ENCODE peak calls at places on chromosome 15, in seven cellular contexts. K, M, Y, A, G, B and T are unnamed samples.

GRCh38 chr15:42670441-42670840 is 66.5 kb downstream of the CDAN1 start:
- DNase-seq in A (no peak), M (no peak), G (no peak), K (no peak), B (no peak), Y (no peak), T (no peak)

GRCh38 chr15:91866371-91866905 is 12.9 kb downstream of the SLCO3A1 start:
- DNase-seq in M (no peak), G (peak), B (no peak), Y (no peak), A (no peak), K (no peak), T (no peak)

GRCh38 chr15:70258369-70259029 is 160.8 kb upstream of the TLE3 start:
- DNase-seq in B (no peak), A (no peak), K (no peak), Y (peak), G (no peak), M (no peak), T (peak)

GRCh38 chr15:28935316-28935715 is 49.5 kb downstream of the APBA2 start:
- DNase-seq in G (no peak), A (no peak), Y (peak), K (peak), M (peak), B (no peak), T (no peak)

GRCh38 chr15:27665002-27665401 is 434.1 kb downstream of the OCA2 start:
- DNase-seq in M (no peak), K (no peak), Y (no peak), B (no peak), G (no peak), A (no peak), T (no peak)

GRCh38 chr15:101550124-101550523 is 60.6 kb upstream of the PCSK6 start:
- DNase-seq in B (no peak), G (no peak), Y (no peak), K (no peak), A (no peak), M (no peak), T (no peak)

GRCh38 chr15:76168237-76168984 is 108.6 kb downstream of the TMEM266 start:
- DNase-seq in B (no peak), Y (no peak), G (no peak), M (no peak), K (no peak), A (no peak), T (no peak)

GRCh38 chr15:92848852-92849598 is 51.1 kb upstream of the CHD2 start:
- DNase-seq in A (no peak), G (no peak), M (no peak), K (no peak), B (no peak), Y (no peak), T (peak)

GRCh38 chr15:47717036-47717611 is at the start of gene SEMA6D:
- DNase-seq in A (peak), K (peak), B (peak), Y (no peak), M (peak), G (peak), T (no peak)

GRCh38 chr15:32029862-32030781 is at the start of gene CHRNA7:
- DNase-seq in A (no peak), Y (no peak), B (no peak), K (peak), G (peak), M (peak), T (no peak)

GRCh38 chr15:45185903-45186770 is 1.6 kb downstream of the SHF start:
- DNase-seq in A (no peak), B (no peak), Y (no peak), M (no peak), G (no peak), K (no peak), T (no peak)

GRCh38 chr15:44194397-44195150 is 497 bp downstream of the FRMD5 start:
- DNase-seq in B (no peak), Y (peak), M (peak), G (peak), A (no peak), K (no peak), T (no peak)

GRCh38 chr15:29139540-29140459 is 129.8 kb downstream of the NSMCE3 start:
- DNase-seq in Y (peak), B (no peak), G (no peak), A (no peak), K (peak), M (peak), T (no peak)

GRCh38 chr15:66714543-66714981 is 12.5 kb downstream of the SMAD6 start:
- DNase-seq in G (no peak), B (no peak), K (no peak), Y (no peak), M (peak), A (no peak), T (no peak)

GRCh38 chr15:77144492-77145070 is 73.7 kb upstream of the TSPAN3 start:
- DNase-seq in B (peak), M (no peak), Y (no peak), A (no peak), K (no peak), G (no peak), T (no peak)

GRCh38 chr15:32729700-32730099 is 11.9 kb downstream of the GREM1 start:
- DNase-seq in B (no peak), A (no peak), G (no peak), Y (no peak), K (no peak), M (no peak), T (no peak)

GRCh38 chr15:62112051-62112450 is 45.3 kb downstream of the C2CD4A start:
- DNase-seq in B (no peak), K (no peak), A (no peak), G (no peak), M (no peak), Y (no peak), T (no peak)

GRCh38 chr15:34578283-34578674 is 5.2 kb downstream of the GOLGA8B start:
- DNase-seq in K (no peak), Y (no peak), M (no peak), G (no peak), A (no peak), B (no peak), T (no peak)

GRCh38 chr15:78565951-78566774 is 843 bp downstream of the CHRNA5 start:
- DNase-seq in A (peak), G (no peak), B (no peak), K (peak), M (peak), Y (no peak), T (no peak)
- TF ChIP-seq CTCF in A (no peak), G (no peak), B (peak), K (no peak), M (peak), Y (no peak), T (peak)

GRCh38 chr15:65028921-65029735 is at the start of gene MTFMT:
- DNase-seq in A (peak), M (peak), K (peak), G (peak), B (no peak), Y (peak), T (no peak)
- TF ChIP-seq CTCF in A (peak), M (peak), K (no peak), G (no peak), B (peak), Y (no peak), T (peak)

GRCh38 chr15:59376735-59377134 is 4.1 kb upstream of the MYO1E start:
- DNase-seq in B (no peak), K (no peak), Y (no peak), A (no peak), G (no peak), M (no peak), T (no peak)
- TF ChIP-seq CTCF in B (no peak), K (no peak), Y (no peak), A (no peak), G (peak), M (no peak), T (peak)

DNA sequence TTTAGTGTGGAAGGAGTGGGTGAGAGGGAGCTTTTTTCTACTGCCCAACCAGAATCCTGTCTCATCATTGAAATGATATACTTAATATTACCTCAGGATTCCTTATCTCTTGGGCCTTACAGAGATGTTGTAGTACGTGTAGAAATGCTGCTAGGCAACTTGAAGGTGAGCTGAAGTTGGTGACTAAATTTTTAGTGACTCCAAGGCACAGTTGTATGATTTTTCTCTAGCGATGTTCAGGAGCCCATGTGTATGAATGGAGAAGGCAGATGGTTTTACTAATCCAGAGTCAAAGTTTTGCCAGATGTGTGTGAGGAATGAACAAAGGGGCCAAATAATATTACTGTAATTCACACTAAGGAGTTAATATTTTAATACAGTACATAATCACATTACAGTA is 42.8 kb upstream of the TEX9 start:
- DNase-seq in A (no peak), B (no peak), M (no peak), Y (no peak), G (no peak), K (no peak), T (no peak)
- TF ChIP-seq CTCF in A (no peak), B (no peak), M (no peak), Y (no peak), G (no peak), K (no peak), T (no peak)

GRCh38 chr15:74133703-74134386 is 3.5 kb downstream of the ISLR2 start:
- DNase-seq in K (no peak), A (no peak), Y (no peak), B (no peak), M (peak), G (no peak), T (no peak)

GRCh38 chr15:74132681-74133070 is 2.3 kb downstream of the ISLR2 start:
- DNase-seq in M (no peak), G (no peak), Y (no peak), K (peak), A (no peak), B (no peak), T (no peak)

GRCh38 chr15:74135041-74135565 is 4.7 kb downstream of the ISLR2 start:
- DNase-seq in B (no peak), K (no peak), Y (no peak), M (no peak), G (no peak), A (no peak), T (no peak)

GRCh38 chr15:74133071-74133702 is 2.8 kb downstream of the ISLR2 start:
- DNase-seq in G (no peak), A (no peak), K (peak), B (no peak), M (peak), Y (no peak), T (no peak)

DNA sequence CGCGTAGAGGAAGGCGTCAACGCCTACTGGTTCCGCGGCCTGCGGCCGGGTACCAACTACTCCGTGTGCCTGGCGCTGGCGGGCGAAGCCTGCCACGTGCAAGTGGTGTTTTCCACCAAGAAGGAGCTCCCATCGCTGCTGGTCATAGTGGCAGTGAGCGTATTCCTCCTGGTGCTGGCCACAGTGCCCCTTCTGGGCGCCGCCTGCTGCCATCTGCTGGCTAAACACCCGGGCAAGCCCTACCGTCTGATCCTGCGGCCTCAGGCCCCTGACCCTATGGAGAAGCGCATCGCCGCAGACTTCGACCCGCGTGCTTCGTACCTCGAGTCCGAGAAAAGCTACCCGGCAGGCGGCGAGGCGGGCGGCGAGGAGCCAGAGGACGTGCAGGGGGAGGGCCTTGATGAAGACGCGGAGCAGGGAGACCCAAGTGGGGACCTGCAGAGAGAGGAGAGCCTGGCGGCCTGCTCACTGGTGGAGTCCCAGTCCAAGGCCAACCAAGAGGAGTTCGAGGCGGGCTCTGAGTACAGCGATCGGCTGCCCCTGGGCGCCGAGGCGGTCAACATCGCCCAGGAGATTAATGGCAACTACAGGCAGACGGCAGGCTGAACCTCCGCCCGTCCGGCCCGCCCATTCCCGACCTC is 4.1 kb downstream of the ISLR2 start:
- DNase-seq in Y (no peak), K (peak), B (no peak), M (peak), G (no peak), A (no peak), T (no peak)
- TF ChIP-seq CTCF in Y (no peak), K (peak), B (peak), M (peak), G (peak), A (no peak), T (peak)

GRCh38 chr15:53811530-53811929 is 52.1 kb upstream of the WDR72 start:
- DNase-seq in G (no peak), K (no peak), B (no peak), M (no peak), Y (no peak), A (no peak), T (no peak)
- TF ChIP-seq CTCF in G (peak), K (no peak), B (no peak), M (no peak), Y (no peak), A (no peak), T (no peak)

DNA sequence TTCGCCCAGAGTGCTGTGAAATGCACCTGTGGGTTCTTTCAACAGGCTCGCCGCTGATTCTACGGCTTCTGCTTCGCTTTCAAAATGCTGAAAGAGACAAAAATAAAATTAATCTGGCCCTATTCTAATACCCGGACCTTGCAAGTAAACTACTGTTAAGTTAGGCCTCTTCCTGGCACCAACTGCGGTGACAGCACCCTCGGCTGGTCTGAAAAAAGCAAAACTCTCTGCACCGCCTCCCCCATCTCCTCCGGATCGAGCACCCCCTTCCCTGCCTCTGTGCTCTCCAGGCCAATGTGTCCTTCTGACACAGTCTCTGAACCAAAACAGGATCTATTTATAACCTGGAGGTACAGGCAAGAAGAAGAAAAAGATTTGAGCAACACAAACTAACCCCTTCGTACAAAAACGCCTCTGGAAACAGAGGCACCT is 1.1 kb downstream of the ATOSA start:
- DNase-seq in K (peak), A (peak), M (peak), G (peak), B (no peak), Y (peak), T (peak)
- TF ChIP-seq CTCF in K (no peak), A (no peak), M (peak), G (peak), B (peak), Y (no peak), T (no peak)

DNA sequence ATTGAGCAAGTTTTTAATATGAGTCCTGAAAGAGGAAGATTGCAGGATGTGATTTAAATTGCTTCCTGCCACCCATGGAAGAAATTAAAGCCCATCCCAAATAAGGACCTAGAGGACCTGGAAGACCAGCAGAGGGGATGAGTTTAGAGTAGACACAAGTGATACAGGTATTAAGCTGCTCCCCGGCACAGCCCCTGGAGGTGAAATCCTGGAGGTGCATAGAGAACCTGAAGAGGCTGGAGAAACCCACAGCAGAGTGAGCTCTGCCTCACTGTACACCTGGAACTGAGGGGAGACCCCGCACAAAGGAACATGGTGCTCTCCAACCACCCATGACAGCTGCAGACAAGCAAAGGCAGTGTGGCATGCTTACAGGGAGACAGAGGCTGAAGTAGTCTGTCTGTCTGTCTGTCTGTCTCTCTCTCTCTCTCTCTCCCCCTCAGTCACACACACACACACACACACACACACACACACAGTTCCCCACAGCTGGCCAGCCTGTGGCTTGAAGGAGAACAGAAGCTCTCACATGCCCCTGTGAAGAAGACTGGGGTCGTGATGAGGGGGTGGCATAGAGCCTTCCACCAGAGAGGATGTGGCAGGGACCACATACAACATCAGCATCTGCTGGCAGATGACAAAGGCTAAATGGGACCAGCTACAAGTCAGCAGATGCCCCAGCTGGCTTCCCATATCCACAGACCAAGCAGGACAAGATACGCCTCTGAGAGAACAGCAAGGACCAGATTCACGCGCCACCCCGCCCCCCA is 38.1 kb downstream of the FSIP1 start:
- DNase-seq in Y (no peak), A (no peak), M (no peak), B (no peak), G (no peak), K (peak), T (no peak)
- TF ChIP-seq CTCF in Y (no peak), A (no peak), M (no peak), B (no peak), G (no peak), K (no peak), T (no peak)